ENCODE peak calls at places on chromosomes 1 and 21, in six cellular contexts. J is Calu3, V is RWPE1, R is psoas muscle, K is IMR-90, I is AG04450. L is an unnamed sample.

GRCh38 chr21:16078382-16078781 is 348.6 kb downstream of the USP25 start:
- DNase-seq in J (no peak), V (no peak), R (no peak), K (no peak), I (no peak), L (no peak)

GRCh38 chr1:103788377-103788776 is 38.7 kb downstream of the AMY1C start:
- DNase-seq in J (peak; percentile 1), V (no peak), R (no peak), K (no peak), I (no peak), L (no peak)

GRCh38 chr1:12275370-12275769 is 45.5 kb downstream of the VPS13D start:
- DNase-seq in J (peak; percentile 36), V (peak; percentile 21), R (peak; percentile 64), K (no peak), I (no peak), L (peak; percentile 58)

GRCh38 chr1:157399343-157399983 is 152.9 kb downstream of the FCRL5 start:
- DNase-seq in J (no peak), V (no peak), R (no peak), K (no peak), I (no peak), L (no peak)

GRCh38 chr1:46076343-46076742 is 56.1 kb downstream of the PIK3R3 start:
- DNase-seq in J (no peak), V (no peak), R (no peak), K (no peak), I (no peak), L (no peak)

GRCh38 chr1:150366416-150367296 is 2.7 kb downstream of the RPRD2 start:
- DNase-seq in J (no peak), V (no peak), R (no peak), K (peak; percentile 48), I (no peak), L (no peak)

GRCh38 chr1:64766385-64766784 is 21.5 kb downstream of the RAVER2 start:
- DNase-seq in J (no peak), V (no peak), R (no peak), K (peak; percentile 7), I (no peak), L (no peak)

GRCh38 chr1:19066248-19066873 is 109.9 kb upstream of the IFFO2 start:
- DNase-seq in J (no peak), V (peak; percentile 43), R (no peak), K (peak; percentile 28), I (no peak), L (no peak)

GRCh38 chr1:204287466-204287881 is 72.3 kb downstream of the PLEKHA6 start:
- DNase-seq in J (no peak), V (no peak), R (no peak), K (no peak), I (no peak), L (peak; percentile 26)

GRCh38 chr21:28521932-28522826 is 470.5 kb downstream of the LTN1 start:
- DNase-seq in J (peak; percentile 17), V (no peak), R (no peak), K (peak; percentile 79), I (peak; percentile 21), L (peak; percentile 22)

GRCh38 chr1:197695961-197696360 is 79.3 kb downstream of the DENND1B start:
- DNase-seq in J (no peak), V (no peak), R (no peak), K (peak; percentile 57), I (no peak), L (no peak)

GRCh38 chr1:245516178-245516829 is 361.5 kb downstream of the KIF26B start:
- DNase-seq in J (no peak), V (no peak), R (no peak), K (peak; percentile 67), I (peak; percentile 38), L (no peak)

GRCh38 chr1:154755858-154756730 is 114.0 kb downstream of the KCNN3 start:
- DNase-seq in J (peak; percentile 56), V (no peak), R (no peak), K (peak; percentile 36), I (no peak), L (no peak)

GRCh38 chr1:154697710-154698109 is 89.7 kb upstream of the ADAR start:
- DNase-seq in J (no peak), V (peak; percentile 79), R (no peak), K (no peak), I (no peak), L (no peak)

GRCh38 chr21:35933466-35933865 is 126.9 kb downstream of the SETD4 start:
- DNase-seq in J (no peak), V (peak; percentile 67), R (peak; percentile 79), K (peak; percentile 86), I (no peak), L (no peak)
- TF ChIP-seq CTCF in J (no peak), V (no peak), R (no peak), K (peak; percentile 44), I (peak; percentile 49), L (no peak)

DNA sequence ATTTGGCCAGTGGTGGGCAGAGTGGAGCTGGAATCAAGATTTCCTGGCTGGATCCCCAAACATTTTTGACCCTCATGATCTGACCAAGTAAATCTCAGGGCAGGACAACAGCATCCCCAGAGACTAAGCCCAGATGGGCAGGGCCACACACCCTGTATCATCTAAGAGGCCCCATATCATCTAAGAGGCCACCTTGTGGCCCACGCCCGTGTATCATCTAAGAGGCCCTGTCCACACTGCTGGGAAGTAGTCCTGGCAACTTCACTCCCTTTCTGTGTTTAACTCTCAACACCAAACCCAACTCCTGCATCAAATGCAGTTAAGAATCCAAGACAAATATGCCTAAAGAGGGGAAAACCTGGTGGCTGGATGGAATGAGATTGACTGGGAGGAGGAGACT is 81.6 kb upstream of the SSX2IP start:
- DNase-seq in J (no peak), V (no peak), R (no peak), K (no peak), I (no peak), L (no peak)
- TF ChIP-seq CTCF in J (no peak), V (no peak), R (no peak), K (no peak), I (no peak), L (no peak)

DNA sequence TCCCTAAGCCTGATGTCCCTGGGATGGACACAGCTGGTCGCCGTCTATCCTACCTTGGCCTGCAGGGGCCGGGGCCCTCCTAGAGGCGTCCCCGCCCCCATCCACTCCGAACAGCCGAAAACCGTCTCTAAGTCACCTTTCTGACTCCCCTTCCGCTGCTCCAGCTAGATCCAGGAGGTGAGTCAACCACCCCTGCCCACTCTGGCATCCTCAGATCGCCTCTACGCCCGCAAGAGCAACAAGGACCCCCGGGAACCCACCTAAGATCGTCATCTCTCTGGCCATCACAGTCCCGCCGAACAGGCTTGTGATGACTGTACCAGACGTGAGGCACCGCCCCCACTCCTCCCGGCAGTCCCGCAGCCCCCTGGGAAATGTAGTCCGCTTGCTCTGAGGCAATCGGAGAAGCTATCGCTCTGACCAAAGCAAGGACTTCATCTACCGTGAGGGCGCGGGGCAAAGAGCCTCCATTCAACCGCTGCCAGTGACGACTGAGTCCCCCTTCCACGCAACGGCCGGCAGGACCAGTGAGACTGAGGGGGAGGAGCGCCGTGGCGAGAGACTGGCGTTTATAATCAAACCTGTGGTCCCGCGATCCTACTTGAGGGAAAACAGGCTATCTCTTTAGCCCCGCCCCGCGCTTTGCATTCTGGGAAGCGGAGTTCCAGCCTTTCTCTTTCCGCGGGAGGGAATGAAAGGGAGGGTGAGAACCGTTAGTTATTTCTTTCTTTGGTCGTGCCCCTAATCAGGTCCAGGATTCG is at the start of gene HSPA13:
- DNase-seq in J (peak; percentile 95), V (peak; percentile 93), R (peak; percentile 100), K (peak; percentile 99), I (peak; percentile 99), L (peak; percentile 95)
- TF ChIP-seq CTCF in J (no peak), V (no peak), R (no peak), K (peak; percentile 12), I (peak; percentile 13), L (no peak)

GRCh38 chr1:201845331-201846083 is 16.6 kb downstream of the IPO9 start:
- DNase-seq in J (no peak), V (peak; percentile 32), R (no peak), K (peak; percentile 79), I (no peak), L (no peak)
- TF ChIP-seq CTCF in J (no peak), V (no peak), R (no peak), K (no peak), I (no peak), L (no peak)

DNA sequence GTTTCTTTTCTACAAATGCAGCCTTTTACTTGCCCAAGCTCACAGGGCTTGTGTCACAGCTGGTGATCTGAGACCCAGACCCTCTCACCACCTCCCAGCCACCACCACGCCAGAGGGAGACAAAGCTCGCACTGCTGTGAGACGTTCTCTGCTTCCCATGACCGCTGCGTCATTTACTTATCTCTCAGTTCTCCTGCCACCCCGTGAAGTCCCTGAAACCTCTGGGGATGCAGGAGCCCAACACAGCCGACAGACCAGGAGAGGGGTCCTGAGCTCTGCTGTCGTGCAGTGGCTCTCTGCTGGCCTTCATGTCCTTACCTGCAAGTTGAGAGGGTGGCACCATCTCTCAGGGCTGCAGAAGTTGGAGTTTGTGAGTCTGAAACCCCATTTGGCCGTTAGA is 77.7 kb downstream of the SLC16A1 start:
- DNase-seq in J (no peak), V (no peak), R (no peak), K (no peak), I (no peak), L (no peak)
- TF ChIP-seq CTCF in J (no peak), V (no peak), R (no peak), K (no peak), I (no peak), L (no peak)